ENCODE peak calls at places on chromosome 18, in four cellular contexts. H, T, G and E are unnamed samples.

GRCh38 chr18:21538230-21538629 is 62.3 kb downstream of the ESCO1 start:
- DNase-seq in H (no peak), G (no peak), T (no peak), E (no peak)

GRCh38 chr18:42758851-42759250 is 356.6 kb downstream of the RIT2 start:
- DNase-seq in G (no peak), T (no peak), H (no peak), E (no peak)

GRCh38 chr18:74179623-74180199 is 31.4 kb downstream of the TIMM21 start:
- DNase-seq in G (no peak), T (no peak), H (no peak), E (no peak)

GRCh38 chr18:40929389-40929788 is 1025.6 kb upstream of the PIK3C3 start:
- DNase-seq in T (no peak), H (no peak), G (no peak), E (no peak)

GRCh38 chr18:74745658-74746403 is 148.2 kb downstream of the ZNF407 start:
- DNase-seq in H (no peak), G (no peak), T (peak), E (no peak)

GRCh38 chr18:4847066-4847465 is 350.0 kb downstream of the AKAIN1 start:
- DNase-seq in H (no peak), G (no peak), T (no peak), E (no peak)

GRCh38 chr18:40380657-40381441 is 1574.2 kb upstream of the PIK3C3 start:
- DNase-seq in G (no peak), T (peak), H (no peak), E (no peak)

GRCh38 chr18:47953471-47953931 is 23.0 kb upstream of the SMAD2 start:
- DNase-seq in T (no peak), G (no peak), H (peak), E (no peak)

GRCh38 chr18:25896178-25896780 is 194.1 kb downstream of the SS18 start:
- DNase-seq in H (peak), G (peak), T (peak), E (peak)

GRCh38 chr18:10659000-10659399 is 133.2 kb downstream of the NAPG start:
- DNase-seq in H (no peak), G (no peak), T (no peak), E (no peak)

GRCh38 chr18:40949138-40949949 is 1005.7 kb upstream of the PIK3C3 start:
- DNase-seq in H (no peak), G (no peak), T (no peak), E (no peak)

GRCh38 chr18:42038936-42039335 is 83.9 kb downstream of the PIK3C3 start:
- DNase-seq in H (no peak), G (no peak), T (peak), E (no peak)

GRCh38 chr18:3603460-3604259 is 153.7 kb downstream of the TGIF1 start:
- DNase-seq in T (peak), G (peak), H (no peak), E (no peak)

GRCh38 chr18:24128700-24129099 is 10.2 kb upstream of the CABYR start:
- DNase-seq in T (peak), G (no peak), H (no peak), E (no peak)

GRCh38 chr18:59909289-59910036 is 9.7 kb downstream of the PMAIP1 start:
- DNase-seq in H (no peak), G (no peak), T (no peak), E (no peak)

GRCh38 chr18:9101730-9102390 is 639 bp upstream of the NDUFV2 start:
- DNase-seq in T (peak), H (peak), G (no peak), E (no peak)

GRCh38 chr18:51153659-51154371 is 43.7 kb downstream of the MEX3C start:
- DNase-seq in T (no peak), G (no peak), H (peak), E (peak)

GRCh38 chr18:27964811-27965210 is 212.1 kb downstream of the CDH2 start:
- DNase-seq in T (no peak), G (peak), H (no peak), E (no peak)

GRCh38 chr18:23317975-23318675 is 135.0 kb upstream of the RIOK3 start:
- DNase-seq in H (no peak), G (no peak), T (peak), E (no peak)

GRCh38 chr18:22176282-22176621 is 6.9 kb downstream of the GATA6 start:
- DNase-seq in H (no peak), G (no peak), T (no peak), E (no peak)

GRCh38 chr18:10040287-10041011 is 126.6 kb downstream of the VAPA start:
- DNase-seq in T (peak), H (no peak), G (no peak), E (no peak)

GRCh38 chr18:43800584-43800983 is 523.3 kb upstream of the SYT4 start:
- DNase-seq in H (peak), G (no peak), T (no peak), E (no peak)

GRCh38 chr18:75248426-75249191 is 38.0 kb downstream of the TSHZ1 start:
- DNase-seq in T (no peak), H (no peak), G (no peak), E (no peak)

GRCh38 chr18:34764451-34764850 is 54.4 kb downstream of the DTNA start:
- DNase-seq in H (no peak), G (no peak), T (no peak), E (no peak)

GRCh38 chr18:21458322-21458721 is 142.2 kb downstream of the ESCO1 start:
- DNase-seq in H (no peak), T (no peak), G (no peak), E (no peak)

GRCh38 chr18:59033361-59033760 is 106.3 kb upstream of the SEC11C start:
- DNase-seq in G (no peak), H (no peak), T (peak), E (no peak)

GRCh38 chr18:35688757-35689156 is 107.2 kb downstream of the GALNT1 start:
- DNase-seq in H (peak), G (no peak), T (no peak), E (peak)

GRCh38 chr18:22167091-22167470 is 2.3 kb upstream of the GATA6 start:
- DNase-seq in G (peak), H (no peak), T (no peak), E (no peak)

GRCh38 chr18:48639772-48640432 is 101.1 kb downstream of the CTIF start:
- DNase-seq in H (no peak), T (no peak), G (no peak), E (no peak)

GRCh38 chr18:21342372-21342771 is 100.3 kb downstream of the GREB1L start:
- DNase-seq in H (no peak), T (no peak), G (no peak), E (no peak)

GRCh38 chr18:66560092-66560491 is 43.8 kb downstream of the CDH19 start:
- DNase-seq in H (peak), G (peak), T (no peak), E (no peak)
- TF ChIP-seq CTCF in H (peak), G (no peak), T (no peak), E (peak)

GRCh38 chr18:45482286-45482685 is 133.0 kb upstream of the SLC14A2 start:
- DNase-seq in G (no peak), H (no peak), T (no peak), E (no peak)
- H3K4me3 ChIP-seq in G (no peak), H (no peak), T (no peak), E (no peak)

GRCh38 chr18:666177-666576 is 8.7 kb downstream of the TYMS start:
- DNase-seq in T (no peak), H (no peak), G (peak), E (no peak)
- TF ChIP-seq CTCF in T (no peak), H (peak), G (no peak), E (peak)

GRCh38 chr18:61697306-61697909 is 195.4 kb downstream of the RNF152 start:
- DNase-seq in G (no peak), T (no peak), H (no peak), E (no peak)
- H3K4me3 ChIP-seq in G (no peak), T (no peak), H (no peak), E (no peak)

DNA sequence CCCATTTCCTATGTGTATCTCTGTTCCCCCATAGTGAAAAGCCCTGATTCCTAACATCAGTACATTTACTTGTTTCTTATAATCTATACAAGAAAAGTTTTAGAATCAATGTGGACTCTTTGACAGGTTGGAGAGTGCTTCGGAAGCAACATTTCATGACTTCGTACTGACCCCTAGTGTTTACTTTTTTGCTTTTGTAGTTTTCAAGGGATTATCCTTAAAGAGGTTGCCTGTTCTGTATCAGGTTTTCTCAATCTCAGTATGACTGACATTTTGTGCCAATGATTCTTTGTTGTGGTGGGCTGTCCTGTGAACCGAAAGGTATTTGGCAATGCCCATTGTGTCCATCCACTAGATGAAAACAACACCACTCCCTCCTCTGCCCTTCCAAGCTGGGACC is 43.3 kb upstream of the SERPINB2 start:
- DNase-seq in T (peak), H (peak), G (peak), E (no peak)
- TF ChIP-seq CTCF in T (peak), H (peak), G (peak), E (peak)

DNA sequence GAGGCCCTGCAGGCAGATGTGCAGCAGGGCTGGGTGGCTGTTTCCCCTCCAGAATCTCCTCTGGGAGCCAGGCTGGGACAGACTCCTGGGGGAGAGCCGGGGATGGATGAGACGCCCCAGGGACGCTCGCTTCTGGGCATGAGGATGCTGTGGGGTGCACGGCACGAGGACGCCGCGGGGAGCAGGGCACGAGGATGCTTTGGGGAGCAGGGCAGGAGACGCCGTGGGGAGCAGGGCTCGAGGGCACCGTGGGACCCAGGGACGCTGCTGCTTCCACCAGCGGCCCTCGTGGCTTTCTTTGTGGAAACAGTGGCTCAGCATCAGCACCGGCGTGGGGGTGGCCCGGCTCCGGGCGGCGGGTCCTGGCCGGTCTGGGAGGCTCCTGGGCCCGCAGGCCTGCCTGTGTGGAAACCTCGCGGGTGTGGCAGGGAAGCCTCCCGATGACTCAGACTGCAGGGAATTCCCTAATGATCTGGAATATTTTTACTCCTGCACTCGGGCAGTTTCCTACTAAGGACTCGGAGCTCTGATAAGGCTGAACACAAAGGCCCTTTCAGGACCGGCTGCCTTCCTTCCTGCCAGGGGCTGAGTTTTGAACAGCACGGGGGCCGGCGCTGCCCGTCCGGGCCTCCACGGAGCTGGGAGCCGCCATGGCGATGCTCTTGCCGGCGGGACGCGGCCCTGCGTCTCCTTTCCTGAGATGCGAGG is 62.6 kb downstream of the NFATC1 start:
- DNase-seq in T (no peak), G (peak), H (no peak), E (no peak)
- H3K4me3 ChIP-seq in T (no peak), G (no peak), H (no peak), E (no peak)

DNA sequence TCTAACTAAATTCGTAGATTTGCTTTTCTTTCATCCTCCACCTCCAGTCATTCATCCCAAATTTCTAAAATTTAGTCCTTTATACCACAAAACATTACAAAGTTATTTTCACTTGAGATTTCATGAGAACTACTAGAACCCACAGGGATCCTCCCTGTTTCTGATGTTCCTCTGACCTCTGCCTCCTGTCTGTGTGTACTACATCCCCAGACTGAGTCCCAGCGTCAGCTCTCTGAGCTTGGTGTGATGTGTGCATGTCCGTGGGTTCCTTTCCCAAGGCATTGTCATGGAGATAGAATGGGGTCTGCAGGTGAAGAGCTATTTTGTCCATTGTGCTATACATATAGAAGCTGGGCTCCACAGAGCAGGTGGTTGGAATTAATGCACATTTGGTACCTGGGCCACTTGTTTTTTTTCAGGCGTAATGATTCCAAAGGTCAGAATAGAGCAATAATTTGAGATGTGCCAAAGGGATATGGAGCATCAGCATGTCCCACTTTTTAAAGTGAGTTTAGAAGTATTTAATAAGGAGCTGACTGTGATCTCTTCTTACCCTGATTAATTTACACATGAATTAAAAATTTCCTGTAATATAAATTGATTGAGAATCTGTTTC is 151.2 kb upstream of the BOD1L2 start:
- DNase-seq in G (no peak), T (no peak), H (no peak), E (no peak)
- TF ChIP-seq CTCF in G (no peak), T (no peak), H (no peak), E (no peak)

GRCh38 chr18:63979409-63979908 is 9.6 kb downstream of the SERPINB8 start:
- DNase-seq in H (peak), T (peak), G (peak), E (no peak)
- H3K4me3 ChIP-seq in H (peak), T (peak), G (no peak), E (no peak)

GRCh38 chr18:13216092-13216582 is 2.4 kb upstream of the LDLRAD4 start:
- DNase-seq in G (peak), H (peak), T (peak), E (no peak)
- TF ChIP-seq CTCF in G (peak), H (peak), T (peak), E (peak)